ENCODE peak calls at places on chromosomes 7 and 10, in five cellular contexts. H is stimulated activated CD8-positive, alpha-beta memory T cell treated with anti-CD3 and anti-CD28 coated beads, Interleukin-7, amount 100 ng/mL, for 1 hour; K is T-helper 17 cell; A is frontal cortex; D is choroid plexus epithelial cell. B is an unnamed sample.

GRCh38 chr10:97574374-97575100 is 2.0 kb downstream of the ANKRD2 start:
- DNase-seq in D (peak), A (no peak), H (no peak), K (no peak), B (no peak)

GRCh38 chr10:112711366-112711765 is 238.7 kb upstream of the TCF7L2 start:
- DNase-seq in D (peak), K (no peak), H (no peak), A (no peak), B (no peak)

GRCh38 chr10:124625831-124626238 is 118.3 kb downstream of the FAM53B start:
- DNase-seq in H (no peak), A (no peak), D (peak), K (no peak), B (no peak)

GRCh38 chr7:151245360-151246160 is 2.9 kb downstream of the SMARCD3 start:
- DNase-seq in K (peak), A (peak), D (no peak), H (no peak), B (peak)

GRCh38 chr10:128001886-128002285 is 95.0 kb downstream of the PTPRE start:
- DNase-seq in A (no peak), K (no peak), H (no peak), D (no peak), B (no peak)

GRCh38 chr7:24245362-24245761 is 38.6 kb upstream of the NPY start:
- DNase-seq in H (no peak), D (no peak), K (no peak), A (no peak), B (no peak)

GRCh38 chr10:131979821-131980270 is 1.9 kb downstream of the BNIP3 start:
- DNase-seq in H (no peak), K (no peak), D (peak), A (no peak), B (no peak)

GRCh38 chr10:70378122-70378521 is 4.3 kb downstream of the LRRC20 start:
- DNase-seq in H (no peak), K (no peak), D (peak), A (no peak), B (no peak)

GRCh38 chr10:113764598-113764997 is 13.1 kb downstream of the PLEKHS1 start:
- DNase-seq in D (no peak), H (no peak), A (no peak), K (no peak), B (no peak)

GRCh38 chr7:101175664-101176063 is 4.4 kb downstream of the NAT16 start:
- DNase-seq in D (no peak), A (no peak), K (no peak), H (no peak), B (no peak)

GRCh38 chr10:29619273-29619672 is 15.5 kb downstream of the SVIL start:
- DNase-seq in H (no peak), A (no peak), D (peak), K (no peak), B (no peak)

GRCh38 chr7:149420006-149420405 is 40.9 kb downstream of the ZNF777 start:
- DNase-seq in H (no peak), A (no peak), D (no peak), K (no peak), B (no peak)

GRCh38 chr10:133131053-133131452 is 29.0 kb upstream of the KNDC1 start:
- DNase-seq in A (no peak), H (no peak), K (no peak), D (no peak), B (no peak)

GRCh38 chr7:2781636-2782035 is 62.5 kb downstream of the GNA12 start:
- DNase-seq in K (no peak), D (peak), H (no peak), A (no peak), B (no peak)

GRCh38 chr7:41189866-41190265 is 513.0 kb downstream of the INHBA start:
- DNase-seq in A (no peak), H (no peak), K (no peak), D (peak), B (no peak)

GRCh38 chr10:133461841-133462240 is 8.1 kb downstream of the SCART1 start:
- DNase-seq in K (no peak), D (no peak), A (no peak), H (no peak), B (no peak)

GRCh38 chr7:70177166-70177565 is 578.9 kb downstream of the AUTS2 start:
- DNase-seq in A (no peak), D (no peak), H (no peak), K (no peak), B (no peak)

GRCh38 chr10:3635248-3635647 is 149.8 kb downstream of the KLF6 start:
- DNase-seq in H (no peak), D (no peak), A (no peak), K (no peak), B (no peak)

GRCh38 chr7:19957664-19958063 is 184.2 kb upstream of the TMEM196 start:
- DNase-seq in A (no peak), K (no peak), D (peak), H (no peak), B (no peak)

GRCh38 chr7:96126382-96126781 is 195.5 kb downstream of the SLC25A13 start:
- DNase-seq in H (no peak), K (no peak), D (no peak), A (no peak), B (no peak)

GRCh38 chr10:131625041-131625440 is 275.8 kb upstream of the PPP2R2D start:
- DNase-seq in A (no peak), H (no peak), K (no peak), D (no peak), B (no peak)

GRCh38 chr7:34237493-34237849 is 332.1 kb downstream of the BMPER start:
- DNase-seq in D (no peak), H (no peak), K (no peak), A (no peak), B (no peak)

GRCh38 chr10:29517352-29517923 is 117.3 kb downstream of the SVIL start:
- DNase-seq in A (no peak), D (peak), H (no peak), K (no peak), B (no peak)

GRCh38 chr10:69327463-69328345 is 49.4 kb downstream of the HK1 start:
- DNase-seq in A (no peak), H (no peak), D (peak), K (peak), B (peak)

GRCh38 chr7:115099906-115100305 is 178.0 kb downstream of the MDFIC start:
- DNase-seq in D (peak), K (no peak), A (no peak), H (no peak), B (no peak)